ENCODE peak calls at places on chromosomes 3 and 15, in nine cellular contexts. Q is activated T-cell treated with anti-CD3 and anti-CD28 coated beads, Interleukin-2, amount 50 U/mL, for 72 hours; B is T1000; N is amniotic epithelial cell; E is hepatic stellate cell; A is renal cortical epithelial cell; I is A549; T is RWPE1; R is stimulated activated CD8-positive, alpha-beta memory T cell treated with anti-CD3 and anti-CD28 coated beads, Interleukin-7, amount 100 ng/mL, for 48 hours. U is an unnamed sample.

GRCh38 chr15:68421798-68422402 is 10.1 kb downstream of the ITGA11 start:
- DNase-seq in Q (no peak), B (no peak), N (peak), E (no peak), A (no peak), I (no peak), T (no peak), R (no peak), U (no peak)

GRCh38 chr3:177345049-177345972 is 148.0 kb upstream of the TBL1XR1 start:
- DNase-seq in Q (peak), B (peak), N (peak), E (peak), A (peak), I (peak), T (peak), R (peak), U (no peak)

GRCh38 chr3:196778755-196779154 is 39.1 kb downstream of the PAK2 start:
- DNase-seq in Q (no peak), B (no peak), N (peak), E (peak), A (peak), I (no peak), T (no peak), R (no peak), U (no peak)

GRCh38 chr3:113086506-113087461 is 96.0 kb downstream of the GTPBP8 start:
- DNase-seq in Q (no peak), B (no peak), N (peak), E (no peak), A (no peak), I (peak), T (no peak), R (no peak), U (no peak)

GRCh38 chr3:35523838-35524237 is 115.5 kb upstream of the ARPP21 start:
- DNase-seq in Q (no peak), B (no peak), N (no peak), E (no peak), A (peak), I (no peak), T (no peak), R (no peak), U (no peak)

GRCh38 chr3:73365756-73366397 is 258.9 kb downstream of the PDZRN3 start:
- DNase-seq in Q (no peak), B (no peak), N (peak), E (peak), A (no peak), I (no peak), T (no peak), R (no peak), U (no peak)

GRCh38 chr3:52126036-52126435 is 28.2 kb downstream of the POC1A start:
- DNase-seq in Q (no peak), B (no peak), N (no peak), E (no peak), A (no peak), I (no peak), T (no peak), R (no peak), U (no peak)

GRCh38 chr3:115961390-115961789 is 338.1 kb downstream of the GAP43 start:
- DNase-seq in Q (no peak), B (no peak), N (no peak), E (no peak), A (peak), I (no peak), T (no peak), R (no peak), U (no peak)

GRCh38 chr15:78950343-78950742 is 5.5 kb upstream of the CTSH start:
- DNase-seq in Q (no peak), B (no peak), N (no peak), E (no peak), A (peak), I (no peak), T (no peak), R (no peak), U (peak)

GRCh38 chr15:73244333-73244732 is 124.4 kb downstream of the HCN4 start:
- DNase-seq in Q (peak), B (no peak), N (no peak), E (no peak), A (peak), I (peak), T (no peak), R (no peak), U (peak)

GRCh38 chr15:51144021-51144532 is 49.4 kb upstream of the TNFAIP8L3 start:
- DNase-seq in Q (no peak), B (no peak), N (peak), E (peak), A (peak), I (peak), T (peak), R (no peak), U (no peak)

GRCh38 chr3:117811797-117812196 is 1102.2 kb downstream of the TUSC7 start:
- DNase-seq in Q (no peak), B (no peak), N (no peak), E (no peak), A (no peak), I (no peak), T (no peak), R (no peak), U (no peak)

GRCh38 chr15:29674661-29675533 is 147.4 kb downstream of the TJP1 start:
- DNase-seq in Q (no peak), B (no peak), N (peak), E (peak), A (peak), I (peak), T (peak), R (no peak), U (peak)

GRCh38 chr3:141707741-141708203 is 30.3 kb upstream of the RNF7 start:
- DNase-seq in Q (no peak), B (no peak), N (peak), E (peak), A (peak), I (no peak), T (no peak), R (no peak), U (no peak)

U was measured in HuH-7.